ENCODE peak calls at places on chromosome 4, in nine cellular contexts. I is endodermal cell; E is NCI-H1105 treated with DMSO at 0.1 percent for 48 hours; H is NCI-H1092 treated with DMSO at 0.1 percent for 48 hours; O is NCI-H1694 treated with DMSO at 0.1 percent for 48 hours; A is stimulated activated CD8-positive, alpha-beta memory T cell treated with anti-CD3 and anti-CD28 coated beads, Interleukin-15, amount 100 ng/mL, for 4 hours; P is stimulated activated CD4-positive, alpha-beta T cell treated with anti-CD3 and anti-CD28 coated beads, Interleukin-15, amount 100 ng/mL, for 1 hour; K is GF-D8; F is heart right ventricle. C is an unnamed sample.
A peak's percentile ranks its signal among the peaks of the same experiment; 100 is the strongest.

GRCh38 chr4:39062499-39062898 is 467 bp downstream of the KLHL5 start:
- DNase-seq in F (no peak), O (no peak), A (no peak), P (no peak), H (no peak), E (no peak), K (no peak), I (no peak), C (no peak)

GRCh38 chr4:41600243-41600642 is 62.3 kb downstream of the LIMCH1 start:
- DNase-seq in P (no peak), I (no peak), A (no peak), K (no peak), H (peak; percentile 6), O (no peak), F (no peak), E (peak; percentile 1), C (no peak)

GRCh38 chr4:145736241-145736831 is 56.4 kb downstream of the C4orf51 start:
- DNase-seq in K (no peak), O (no peak), A (no peak), I (peak; percentile 72), F (peak; percentile 33), E (no peak), P (no peak), H (peak; percentile 49), C (no peak)

GRCh38 chr4:30875659-30876269 is 155.6 kb downstream of the PCDH7 start:
- DNase-seq in P (no peak), O (no peak), F (no peak), A (no peak), I (no peak), H (no peak), K (no peak), E (no peak), C (no peak)

GRCh38 chr4:36900446-36900987 is 344.0 kb upstream of the NWD2 start:
- DNase-seq in O (no peak), K (no peak), A (no peak), P (no peak), I (no peak), E (no peak), H (no peak), F (no peak), C (no peak)

GRCh38 chr4:26520728-26521442 is 30.6 kb upstream of the CCKAR start:
- DNase-seq in A (no peak), O (no peak), E (no peak), H (no peak), K (no peak), P (no peak), F (no peak), I (no peak), C (no peak)

GRCh38 chr4:123825596-123826291 is 429.1 kb downstream of the SPRY1 start:
- DNase-seq in A (no peak), F (no peak), O (no peak), H (no peak), K (no peak), I (no peak), P (no peak), E (no peak), C (no peak)

GRCh38 chr4:127203561-127204260 is 429.0 kb upstream of the INTU start:
- DNase-seq in O (no peak), A (no peak), H (no peak), I (no peak), E (no peak), F (no peak), K (no peak), P (no peak), C (no peak)

GRCh38 chr4:124067031-124067430 is 645.5 kb downstream of the ANKRD50 start:
- DNase-seq in I (no peak), K (no peak), A (no peak), O (no peak), F (no peak), P (no peak), H (no peak), E (no peak), C (no peak)

GRCh38 chr4:128256539-128256938 is 31.1 kb downstream of the PGRMC2 start:
- DNase-seq in H (no peak), F (no peak), E (no peak), A (no peak), K (no peak), O (no peak), P (no peak), I (no peak), C (no peak)

GRCh38 chr4:109298279-109299010 is 4.0 kb downstream of the COL25A1 start:
- DNase-seq in P (no peak), A (no peak), F (no peak), K (no peak), H (peak; percentile 5), O (no peak), I (no peak), E (peak; percentile 28), C (peak; percentile 7)

GRCh38 chr4:118175506-118175905 is 141.2 kb downstream of the NDST3 start:
- DNase-seq in K (no peak), F (no peak), E (no peak), H (no peak), O (no peak), A (no peak), P (no peak), I (peak; percentile 77), C (no peak)

GRCh38 chr4:130393246-130394041 is 1297.5 kb downstream of the C4orf33 start:
- DNase-seq in A (no peak), O (no peak), E (no peak), K (no peak), F (no peak), I (no peak), H (no peak), P (no peak), C (no peak)

GRCh38 chr4:24032371-24032989 is 142.6 kb upstream of the PPARGC1A start:
- DNase-seq in O (no peak), K (no peak), E (no peak), H (peak; percentile 2), F (no peak), A (no peak), I (peak; percentile 60), P (no peak), C (no peak)

GRCh38 chr4:3851211-3851610 is 85.0 kb downstream of the ADRA2C start:
- DNase-seq in A (no peak), O (peak; percentile 11), E (peak; percentile 20), H (no peak), K (no peak), F (no peak), I (no peak), P (no peak), C (no peak)

GRCh38 chr4:41154814-41155177 is 59.5 kb downstream of the APBB2 start:
- DNase-seq in F (no peak), K (no peak), I (no peak), O (no peak), A (no peak), P (no peak), H (no peak), E (no peak), C (no peak)

GRCh38 chr4:36027203-36027602 is 217.1 kb downstream of the ARAP2 start:
- DNase-seq in H (no peak), I (peak; percentile 60), K (no peak), O (no peak), F (no peak), E (no peak), P (no peak), A (no peak), C (peak; percentile 0)

GRCh38 chr4:42555828-42556227 is 101.1 kb downstream of the ATP8A1 start:
- DNase-seq in A (no peak), P (no peak), K (no peak), E (no peak), O (no peak), F (no peak), H (no peak), I (no peak), C (no peak)

GRCh38 chr4:38310446-38311043 is 350.3 kb downstream of the PTTG2 start:
- DNase-seq in E (no peak), P (peak; percentile 20), A (peak; percentile 54), H (no peak), F (no peak), O (no peak), K (no peak), I (peak; percentile 50), C (no peak)

GRCh38 chr4:40573593-40574311 is 55.9 kb downstream of the RBM47 start:
- DNase-seq in H (no peak), O (no peak), P (no peak), I (no peak), K (peak; percentile 90), F (no peak), E (no peak), A (no peak), C (no peak)

GRCh38 chr4:185005209-185005819 is 13.0 kb upstream of the HELT start:
- DNase-seq in A (peak; percentile 58), I (peak; percentile 94), K (no peak), H (peak; percentile 85), E (peak; percentile 79), F (peak; percentile 81), O (peak; percentile 65), P (peak; percentile 69), C (peak; percentile 76)

GRCh38 chr4:112910109-112910736 is 139.2 kb upstream of the ANK2 start:
- DNase-seq in O (peak; percentile 55), E (peak; percentile 55), K (no peak), A (no peak), H (peak; percentile 56), P (no peak), F (no peak), I (no peak), C (no peak)

GRCh38 chr4:186755550-186756519 is 32.2 kb upstream of the FAT1 start:
- DNase-seq in A (no peak), I (no peak), K (no peak), F (no peak), O (no peak), H (no peak), P (no peak), E (no peak), C (no peak)